ENCODE peak calls at places on chromosomes 6 and 20, in ten cellular contexts. One of them, this sample, is unnamed.

GRCh38 chr20:5078399-5078958 is 41.3 kb downstream of the PCNA start:
- DNase-seq in naive thymus-derived CD8-positive, alpha-beta T cell: peak
- DNase-seq in NCI-H69: no peak
- DNase-seq in stimulated activated CD8-positive, alpha-beta memory T cell treated with anti-CD3 and anti-CD28 coated beads, Interleukin-12 subunit alpha, Interleukin-12 subunit beta, amount 100 ng/mL, for 4 hours: peak
- DNase-seq in fibroblast of lung: peak
- DNase-seq in SIG-M5: peak
- DNase-seq in endothelial cell: no peak
- DNase-seq in sciatic nerve: peak
- DNase-seq in GM12891: peak
- DNase-seq in glomerular endothelial cell: no peak
- DNase-seq in this sample: no peak

GRCh38 chr6:39558791-39559190 is 166.4 kb downstream of the KIF6 start:
- DNase-seq in stimulated activated CD8-positive, alpha-beta memory T cell treated with anti-CD3 and anti-CD28 coated beads, Interleukin-12 subunit alpha, Interleukin-12 subunit beta, amount 100 ng/mL, for 4 hours: no peak
- DNase-seq in naive thymus-derived CD8-positive, alpha-beta T cell: no peak
- DNase-seq in sciatic nerve: no peak
- DNase-seq in glomerular endothelial cell: no peak
- DNase-seq in NCI-H69: no peak
- DNase-seq in SIG-M5: no peak
- DNase-seq in fibroblast of lung: no peak
- DNase-seq in GM12891: no peak
- DNase-seq in endothelial cell: no peak
- DNase-seq in this sample: no peak

GRCh38 chr6:18976091-18976490 is 588.9 kb downstream of the RNF144B start:
- DNase-seq in SIG-M5: no peak
- DNase-seq in stimulated activated CD8-positive, alpha-beta memory T cell treated with anti-CD3 and anti-CD28 coated beads, Interleukin-12 subunit alpha, Interleukin-12 subunit beta, amount 100 ng/mL, for 4 hours: no peak
- DNase-seq in endothelial cell: no peak
- DNase-seq in sciatic nerve: no peak
- DNase-seq in glomerular endothelial cell: no peak
- DNase-seq in NCI-H69: no peak
- DNase-seq in naive thymus-derived CD8-positive, alpha-beta T cell: no peak
- DNase-seq in GM12891: no peak
- DNase-seq in fibroblast of lung: no peak
- DNase-seq in this sample: no peak

GRCh38 chr6:1382883-1383728 is 6.3 kb upstream of the FOXF2 start:
- DNase-seq in NCI-H69: no peak
- DNase-seq in sciatic nerve: no peak
- DNase-seq in naive thymus-derived CD8-positive, alpha-beta T cell: no peak
- DNase-seq in SIG-M5: no peak
- DNase-seq in stimulated activated CD8-positive, alpha-beta memory T cell treated with anti-CD3 and anti-CD28 coated beads, Interleukin-12 subunit alpha, Interleukin-12 subunit beta, amount 100 ng/mL, for 4 hours: no peak
- DNase-seq in glomerular endothelial cell: no peak
- DNase-seq in endothelial cell: peak
- DNase-seq in fibroblast of lung: peak
- DNase-seq in GM12891: no peak
- DNase-seq in this sample: peak

GRCh38 chr6:170030284-170031095 is 260.4 kb downstream of the DLL1 start:
- DNase-seq in endothelial cell: no peak
- DNase-seq in stimulated activated CD8-positive, alpha-beta memory T cell treated with anti-CD3 and anti-CD28 coated beads, Interleukin-12 subunit alpha, Interleukin-12 subunit beta, amount 100 ng/mL, for 4 hours: no peak
- DNase-seq in glomerular endothelial cell: no peak
- DNase-seq in GM12891: no peak
- DNase-seq in fibroblast of lung: no peak
- DNase-seq in SIG-M5: no peak
- DNase-seq in sciatic nerve: peak
- DNase-seq in naive thymus-derived CD8-positive, alpha-beta T cell: no peak
- DNase-seq in NCI-H69: no peak
- DNase-seq in this sample: no peak

GRCh38 chr6:21073318-21073839 is 520.2 kb upstream of the SOX4 start:
- DNase-seq in glomerular endothelial cell: no peak
- DNase-seq in stimulated activated CD8-positive, alpha-beta memory T cell treated with anti-CD3 and anti-CD28 coated beads, Interleukin-12 subunit alpha, Interleukin-12 subunit beta, amount 100 ng/mL, for 4 hours: no peak
- DNase-seq in fibroblast of lung: no peak
- DNase-seq in SIG-M5: no peak
- DNase-seq in sciatic nerve: no peak
- DNase-seq in endothelial cell: no peak
- DNase-seq in NCI-H69: no peak
- DNase-seq in GM12891: no peak
- DNase-seq in naive thymus-derived CD8-positive, alpha-beta T cell: no peak
- DNase-seq in this sample: no peak

GRCh38 chr6:158154816-158155215 is 13.2 kb downstream of the SERAC1 start:
- DNase-seq in SIG-M5: no peak
- DNase-seq in glomerular endothelial cell: no peak
- DNase-seq in endothelial cell: no peak
- DNase-seq in GM12891: no peak
- DNase-seq in stimulated activated CD8-positive, alpha-beta memory T cell treated with anti-CD3 and anti-CD28 coated beads, Interleukin-12 subunit alpha, Interleukin-12 subunit beta, amount 100 ng/mL, for 4 hours: no peak
- DNase-seq in naive thymus-derived CD8-positive, alpha-beta T cell: no peak
- DNase-seq in sciatic nerve: no peak
- DNase-seq in fibroblast of lung: no peak
- DNase-seq in NCI-H69: no peak
- DNase-seq in this sample: no peak

GRCh38 chr6:8137529-8137939 is 35.2 kb upstream of the EEF1E1 start:
- DNase-seq in naive thymus-derived CD8-positive, alpha-beta T cell: no peak
- DNase-seq in GM12891: no peak
- DNase-seq in SIG-M5: no peak
- DNase-seq in fibroblast of lung: no peak
- DNase-seq in NCI-H69: no peak
- DNase-seq in endothelial cell: no peak
- DNase-seq in sciatic nerve: no peak
- DNase-seq in glomerular endothelial cell: no peak
- DNase-seq in stimulated activated CD8-positive, alpha-beta memory T cell treated with anti-CD3 and anti-CD28 coated beads, Interleukin-12 subunit alpha, Interleukin-12 subunit beta, amount 100 ng/mL, for 4 hours: no peak
- DNase-seq in this sample: no peak

GRCh38 chr20:4216866-4217265 is 201.5 kb upstream of the RNF24 start:
- DNase-seq in SIG-M5: no peak
- DNase-seq in sciatic nerve: no peak
- DNase-seq in naive thymus-derived CD8-positive, alpha-beta T cell: no peak
- DNase-seq in GM12891: no peak
- DNase-seq in fibroblast of lung: no peak
- DNase-seq in endothelial cell: no peak
- DNase-seq in stimulated activated CD8-positive, alpha-beta memory T cell treated with anti-CD3 and anti-CD28 coated beads, Interleukin-12 subunit alpha, Interleukin-12 subunit beta, amount 100 ng/mL, for 4 hours: no peak
- DNase-seq in NCI-H69: no peak
- DNase-seq in glomerular endothelial cell: no peak
- DNase-seq in this sample: no peak

GRCh38 chr20:460707-461106 is 1.6 kb downstream of the TBC1D20 start:
- DNase-seq in fibroblast of lung: peak
- DNase-seq in sciatic nerve: no peak
- DNase-seq in SIG-M5: no peak
- DNase-seq in glomerular endothelial cell: no peak
- DNase-seq in GM12891: no peak
- DNase-seq in endothelial cell: no peak
- DNase-seq in naive thymus-derived CD8-positive, alpha-beta T cell: no peak
- DNase-seq in NCI-H69: peak
- DNase-seq in stimulated activated CD8-positive, alpha-beta memory T cell treated with anti-CD3 and anti-CD28 coated beads, Interleukin-12 subunit alpha, Interleukin-12 subunit beta, amount 100 ng/mL, for 4 hours: no peak
- DNase-seq in this sample: no peak

GRCh38 chr6:169881398-169881797 is 130.0 kb downstream of the ERMARD start:
- DNase-seq in glomerular endothelial cell: no peak
- DNase-seq in naive thymus-derived CD8-positive, alpha-beta T cell: no peak
- DNase-seq in sciatic nerve: no peak
- DNase-seq in fibroblast of lung: no peak
- DNase-seq in endothelial cell: no peak
- DNase-seq in GM12891: no peak
- DNase-seq in NCI-H69: no peak
- DNase-seq in SIG-M5: no peak
- DNase-seq in stimulated activated CD8-positive, alpha-beta memory T cell treated with anti-CD3 and anti-CD28 coated beads, Interleukin-12 subunit alpha, Interleukin-12 subunit beta, amount 100 ng/mL, for 4 hours: no peak
- DNase-seq in this sample: no peak

GRCh38 chr20:9323622-9324021 is 190.8 kb upstream of the LAMP5 start:
- DNase-seq in endothelial cell: peak
- DNase-seq in fibroblast of lung: no peak
- DNase-seq in stimulated activated CD8-positive, alpha-beta memory T cell treated with anti-CD3 and anti-CD28 coated beads, Interleukin-12 subunit alpha, Interleukin-12 subunit beta, amount 100 ng/mL, for 4 hours: no peak
- DNase-seq in glomerular endothelial cell: no peak
- DNase-seq in sciatic nerve: no peak
- DNase-seq in GM12891: no peak
- DNase-seq in naive thymus-derived CD8-positive, alpha-beta T cell: no peak
- DNase-seq in NCI-H69: peak
- DNase-seq in SIG-M5: no peak
- DNase-seq in this sample: no peak

GRCh38 chr20:37904008-37904675 is 1.2 kb downstream of the VSTM2L start:
- DNase-seq in endothelial cell: no peak
- DNase-seq in naive thymus-derived CD8-positive, alpha-beta T cell: no peak
- DNase-seq in fibroblast of lung: no peak
- DNase-seq in sciatic nerve: no peak
- DNase-seq in SIG-M5: no peak
- DNase-seq in glomerular endothelial cell: no peak
- DNase-seq in NCI-H69: no peak
- DNase-seq in stimulated activated CD8-positive, alpha-beta memory T cell treated with anti-CD3 and anti-CD28 coated beads, Interleukin-12 subunit alpha, Interleukin-12 subunit beta, amount 100 ng/mL, for 4 hours: no peak
- DNase-seq in GM12891: no peak
- DNase-seq in this sample: no peak

GRCh38 chr6:132973556-132973993 is 159.2 kb downstream of the RPS12 start:
- DNase-seq in GM12891: no peak
- DNase-seq in naive thymus-derived CD8-positive, alpha-beta T cell: no peak
- DNase-seq in SIG-M5: no peak
- DNase-seq in fibroblast of lung: no peak
- DNase-seq in endothelial cell: no peak
- DNase-seq in NCI-H69: peak
- DNase-seq in stimulated activated CD8-positive, alpha-beta memory T cell treated with anti-CD3 and anti-CD28 coated beads, Interleukin-12 subunit alpha, Interleukin-12 subunit beta, amount 100 ng/mL, for 4 hours: no peak
- DNase-seq in glomerular endothelial cell: no peak
- DNase-seq in sciatic nerve: no peak
- DNase-seq in this sample: no peak

GRCh38 chr20:44616604-44616964 is 34.2 kb downstream of the PKIG start:
- DNase-seq in GM12891: no peak
- DNase-seq in sciatic nerve: no peak
- DNase-seq in naive thymus-derived CD8-positive, alpha-beta T cell: no peak
- DNase-seq in fibroblast of lung: no peak
- DNase-seq in glomerular endothelial cell: no peak
- DNase-seq in stimulated activated CD8-positive, alpha-beta memory T cell treated with anti-CD3 and anti-CD28 coated beads, Interleukin-12 subunit alpha, Interleukin-12 subunit beta, amount 100 ng/mL, for 4 hours: no peak
- DNase-seq in NCI-H69: peak
- DNase-seq in SIG-M5: no peak
- DNase-seq in endothelial cell: no peak
- DNase-seq in this sample: no peak

GRCh38 chr6:30411515-30412207 is 66.7 kb downstream of the RPP21 start:
- DNase-seq in endothelial cell: peak
- DNase-seq in glomerular endothelial cell: no peak
- DNase-seq in fibroblast of lung: peak
- DNase-seq in stimulated activated CD8-positive, alpha-beta memory T cell treated with anti-CD3 and anti-CD28 coated beads, Interleukin-12 subunit alpha, Interleukin-12 subunit beta, amount 100 ng/mL, for 4 hours: peak
- DNase-seq in naive thymus-derived CD8-positive, alpha-beta T cell: peak
- DNase-seq in NCI-H69: peak
- DNase-seq in SIG-M5: no peak
- DNase-seq in GM12891: no peak
- DNase-seq in sciatic nerve: peak
- DNase-seq in this sample: peak

GRCh38 chr6:167569879-167570278 is 245.0 kb downstream of the TTLL2 start:
- DNase-seq in GM12891: no peak
- DNase-seq in NCI-H69: no peak
- DNase-seq in fibroblast of lung: no peak
- DNase-seq in glomerular endothelial cell: no peak
- DNase-seq in endothelial cell: no peak
- DNase-seq in sciatic nerve: peak
- DNase-seq in naive thymus-derived CD8-positive, alpha-beta T cell: no peak
- DNase-seq in SIG-M5: no peak
- DNase-seq in stimulated activated CD8-positive, alpha-beta memory T cell treated with anti-CD3 and anti-CD28 coated beads, Interleukin-12 subunit alpha, Interleukin-12 subunit beta, amount 100 ng/mL, for 4 hours: no peak
- DNase-seq in this sample: peak

GRCh38 chr6:48766349-48766748 is 655.4 kb upstream of the PTCHD4 start:
- DNase-seq in sciatic nerve: no peak
- DNase-seq in naive thymus-derived CD8-positive, alpha-beta T cell: no peak
- DNase-seq in NCI-H69: peak
- DNase-seq in endothelial cell: no peak
- DNase-seq in fibroblast of lung: peak
- DNase-seq in GM12891: no peak
- DNase-seq in stimulated activated CD8-positive, alpha-beta memory T cell treated with anti-CD3 and anti-CD28 coated beads, Interleukin-12 subunit alpha, Interleukin-12 subunit beta, amount 100 ng/mL, for 4 hours: no peak
- DNase-seq in glomerular endothelial cell: no peak
- DNase-seq in SIG-M5: no peak
- DNase-seq in this sample: no peak

GRCh38 chr6:4291453-4292403 is 156.4 kb upstream of the ECI2 start:
- DNase-seq in naive thymus-derived CD8-positive, alpha-beta T cell: no peak
- DNase-seq in glomerular endothelial cell: peak
- DNase-seq in SIG-M5: no peak
- DNase-seq in stimulated activated CD8-positive, alpha-beta memory T cell treated with anti-CD3 and anti-CD28 coated beads, Interleukin-12 subunit alpha, Interleukin-12 subunit beta, amount 100 ng/mL, for 4 hours: no peak
- DNase-seq in endothelial cell: no peak
- DNase-seq in sciatic nerve: no peak
- DNase-seq in fibroblast of lung: peak
- DNase-seq in NCI-H69: peak
- DNase-seq in GM12891: no peak
- DNase-seq in this sample: no peak

GRCh38 chr20:36313476-36313875 is 7.3 kb downstream of the DLGAP4 start:
- DNase-seq in NCI-H69: no peak
- DNase-seq in stimulated activated CD8-positive, alpha-beta memory T cell treated with anti-CD3 and anti-CD28 coated beads, Interleukin-12 subunit alpha, Interleukin-12 subunit beta, amount 100 ng/mL, for 4 hours: no peak
- DNase-seq in sciatic nerve: no peak
- DNase-seq in SIG-M5: no peak
- DNase-seq in glomerular endothelial cell: no peak
- DNase-seq in endothelial cell: no peak
- DNase-seq in naive thymus-derived CD8-positive, alpha-beta T cell: no peak
- DNase-seq in GM12891: no peak
- DNase-seq in fibroblast of lung: no peak
- DNase-seq in this sample: peak

GRCh38 chr6:466564-466963 is 75.0 kb downstream of the IRF4 start:
- DNase-seq in fibroblast of lung: no peak
- DNase-seq in SIG-M5: no peak
- DNase-seq in GM12891: no peak
- DNase-seq in NCI-H69: no peak
- DNase-seq in glomerular endothelial cell: no peak
- DNase-seq in stimulated activated CD8-positive, alpha-beta memory T cell treated with anti-CD3 and anti-CD28 coated beads, Interleukin-12 subunit alpha, Interleukin-12 subunit beta, amount 100 ng/mL, for 4 hours: no peak
- DNase-seq in endothelial cell: no peak
- DNase-seq in naive thymus-derived CD8-positive, alpha-beta T cell: no peak
- DNase-seq in sciatic nerve: no peak
- DNase-seq in this sample: no peak

GRCh38 chr6:37535701-37536461 is 36.2 kb upstream of the CCDC167 start:
- DNase-seq in GM12891: peak
- DNase-seq in stimulated activated CD8-positive, alpha-beta memory T cell treated with anti-CD3 and anti-CD28 coated beads, Interleukin-12 subunit alpha, Interleukin-12 subunit beta, amount 100 ng/mL, for 4 hours: peak
- DNase-seq in glomerular endothelial cell: no peak
- DNase-seq in naive thymus-derived CD8-positive, alpha-beta T cell: peak
- DNase-seq in NCI-H69: peak
- DNase-seq in fibroblast of lung: no peak
- DNase-seq in endothelial cell: no peak
- DNase-seq in sciatic nerve: no peak
- DNase-seq in SIG-M5: no peak
- DNase-seq in this sample: no peak

GRCh38 chr6:107682721-107683120 is 141.4 kb downstream of the SCML4 start:
- DNase-seq in stimulated activated CD8-positive, alpha-beta memory T cell treated with anti-CD3 and anti-CD28 coated beads, Interleukin-12 subunit alpha, Interleukin-12 subunit beta, amount 100 ng/mL, for 4 hours: no peak
- DNase-seq in sciatic nerve: no peak
- DNase-seq in endothelial cell: no peak
- DNase-seq in NCI-H69: no peak
- DNase-seq in fibroblast of lung: no peak
- DNase-seq in naive thymus-derived CD8-positive, alpha-beta T cell: no peak
- DNase-seq in SIG-M5: no peak
- DNase-seq in GM12891: no peak
- DNase-seq in glomerular endothelial cell: no peak
- DNase-seq in this sample: no peak

GRCh38 chr6:142886431-142887170 is 58.4 kb downstream of the HIVEP2 start:
- DNase-seq in endothelial cell: no peak
- DNase-seq in GM12891: no peak
- DNase-seq in sciatic nerve: no peak
- DNase-seq in glomerular endothelial cell: no peak
- DNase-seq in fibroblast of lung: peak
- DNase-seq in NCI-H69: peak
- DNase-seq in stimulated activated CD8-positive, alpha-beta memory T cell treated with anti-CD3 and anti-CD28 coated beads, Interleukin-12 subunit alpha, Interleukin-12 subunit beta, amount 100 ng/mL, for 4 hours: no peak
- DNase-seq in SIG-M5: no peak
- DNase-seq in naive thymus-derived CD8-positive, alpha-beta T cell: no peak
- DNase-seq in this sample: no peak

GRCh38 chr20:14555676-14556075 is 218.3 kb upstream of the FLRT3 start:
- DNase-seq in sciatic nerve: no peak
- DNase-seq in stimulated activated CD8-positive, alpha-beta memory T cell treated with anti-CD3 and anti-CD28 coated beads, Interleukin-12 subunit alpha, Interleukin-12 subunit beta, amount 100 ng/mL, for 4 hours: no peak
- DNase-seq in GM12891: no peak
- DNase-seq in naive thymus-derived CD8-positive, alpha-beta T cell: no peak
- DNase-seq in glomerular endothelial cell: no peak
- DNase-seq in fibroblast of lung: no peak
- DNase-seq in SIG-M5: no peak
- DNase-seq in NCI-H69: no peak
- DNase-seq in endothelial cell: no peak
- DNase-seq in this sample: no peak

GRCh38 chr20:4014031-4014474 is 1.3 kb downstream of the RNF24 start:
- DNase-seq in fibroblast of lung: peak
- DNase-seq in endothelial cell: no peak
- DNase-seq in NCI-H69: peak
- DNase-seq in glomerular endothelial cell: no peak
- DNase-seq in GM12891: no peak
- DNase-seq in SIG-M5: peak
- DNase-seq in sciatic nerve: no peak
- DNase-seq in naive thymus-derived CD8-positive, alpha-beta T cell: no peak
- DNase-seq in stimulated activated CD8-positive, alpha-beta memory T cell treated with anti-CD3 and anti-CD28 coated beads, Interleukin-12 subunit alpha, Interleukin-12 subunit beta, amount 100 ng/mL, for 4 hours: no peak
- DNase-seq in this sample: peak